ENCODE peak calls at places on chromosomes 2 and 18, in eight cellular contexts. B is left lung, V is AG09309, F is AG04449, J is type B pancreatic cell, H is CD14-positive monocyte, D is B cell, P is GM13976. W is an unnamed sample.

GRCh38 chr2:215830313-215830712 is 183.0 kb downstream of the MREG start:
- DNase-seq in B (no peak), V (no peak), F (no peak), J (no peak), H (no peak), D (no peak), P (no peak), W (no peak)

GRCh38 chr2:162037886-162038285 is 36.1 kb downstream of the DPP4 start:
- DNase-seq in B (no peak), V (no peak), F (no peak), J (no peak), H (no peak), D (no peak), P (no peak), W (no peak)

GRCh38 chr2:191811807-191812602 is 34.9 kb downstream of the CAVIN2 start:
- DNase-seq in B (no peak), V (peak), F (no peak), J (no peak), H (no peak), D (no peak), P (peak), W (peak)

GRCh38 chr18:41732371-41732770 is 222.7 kb upstream of the PIK3C3 start:
- DNase-seq in B (no peak), V (no peak), F (no peak), J (no peak), H (no peak), D (no peak), P (no peak), W (no peak)

GRCh38 chr18:49111191-49111988 is 160.6 kb upstream of the SMAD7 start:
- DNase-seq in B (no peak), V (no peak), F (no peak), J (no peak), H (no peak), D (no peak), P (no peak), W (no peak)

GRCh38 chr18:57422313-57422872 is 12.8 kb upstream of the ONECUT2 start:
- DNase-seq in B (no peak), V (no peak), F (no peak), J (no peak), H (no peak), D (no peak), P (no peak), W (no peak)

GRCh38 chr2:102703748-102704147 is 58.1 kb upstream of the TMEM182 start:
- DNase-seq in B (no peak), V (no peak), F (no peak), J (no peak), H (no peak), D (no peak), P (peak), W (no peak)

GRCh38 chr2:177992992-177993391 is 79.6 kb downstream of the PDE11A start:
- DNase-seq in B (no peak), V (no peak), F (no peak), J (no peak), H (no peak), D (no peak), P (no peak), W (no peak)

GRCh38 chr2:105278654-105279053 is 37.1 kb downstream of the GPR45 start:
- DNase-seq in B (no peak), V (no peak), F (no peak), J (no peak), H (no peak), D (no peak), P (no peak), W (no peak)
- TF ChIP-seq CTCF in B (no peak), V (peak), F (no peak), J (no peak), H (no peak), D (no peak), P (no peak), W (no peak)

GRCh38 chr2:238151628-238152235 is 7.0 kb upstream of the ERFE start:
- DNase-seq in B (no peak), V (no peak), F (no peak), J (no peak), H (no peak), D (no peak), P (no peak), W (no peak)

GRCh38 chr2:238151205-238151604 is 7.6 kb upstream of the ERFE start:
- DNase-seq in B (peak), V (no peak), F (no peak), J (no peak), H (no peak), D (no peak), P (no peak), W (no peak)

GRCh38 chr2:238154570-238154969 is 4.2 kb upstream of the ERFE start:
- DNase-seq in B (peak), V (no peak), F (no peak), J (no peak), H (no peak), D (no peak), P (no peak), W (no peak)

GRCh38 chr2:238155051-238155760 is 3.6 kb upstream of the ERFE start:
- DNase-seq in B (peak), V (no peak), F (peak), J (no peak), H (no peak), D (no peak), P (no peak), W (no peak)

GRCh38 chr2:238152811-238153688 is 5.7 kb upstream of the ERFE start:
- DNase-seq in B (peak), V (no peak), F (no peak), J (no peak), H (no peak), D (no peak), P (no peak), W (no peak)
- TF ChIP-seq CTCF in B (no peak), V (no peak), F (no peak), J (no peak), H (peak), D (no peak), P (peak), W (no peak)

GRCh38 chr18:13532406-13533075 is 193.8 kb downstream of the FAM210A start:
- DNase-seq in B (no peak), V (no peak), F (no peak), J (no peak), H (no peak), D (no peak), P (no peak), W (no peak)

GRCh38 chr18:13528739-13529392 is 197.5 kb downstream of the FAM210A start:
- DNase-seq in B (no peak), V (no peak), F (no peak), J (no peak), H (no peak), D (no peak), P (no peak), W (no peak)

GRCh38 chr18:13531681-13532325 is 194.6 kb downstream of the FAM210A start:
- DNase-seq in B (peak), V (no peak), F (no peak), J (no peak), H (no peak), D (no peak), P (no peak), W (no peak)

GRCh38 chr18:13530215-13530878 is 196.0 kb downstream of the FAM210A start:
- DNase-seq in B (no peak), V (no peak), F (no peak), J (no peak), H (no peak), D (no peak), P (no peak), W (no peak)

GRCh38 chr18:13530879-13531387 is 195.4 kb downstream of the FAM210A start:
- DNase-seq in B (no peak), V (peak), F (peak), J (no peak), H (no peak), D (no peak), P (peak), W (no peak)
- TF ChIP-seq CTCF in B (peak), V (peak), F (peak), J (peak), H (peak), D (no peak), P (peak), W (no peak)

GRCh38 chr2:174984561-174984960 is 20.6 kb downstream of the CHN1 start:
- DNase-seq in B (no peak), V (no peak), F (no peak), J (no peak), H (no peak), D (no peak), P (no peak), W (no peak)

GRCh38 chr2:174981336-174981735 is 23.8 kb downstream of the CHN1 start:
- DNase-seq in B (no peak), V (peak), F (no peak), J (no peak), H (no peak), D (no peak), P (no peak), W (no peak)

GRCh38 chr2:174979996-174980395 is 25.2 kb downstream of the CHN1 start:
- DNase-seq in B (no peak), V (no peak), F (no peak), J (no peak), H (no peak), D (no peak), P (no peak), W (no peak)

GRCh38 chr2:174985624-174986023 is 19.6 kb downstream of the CHN1 start:
- DNase-seq in B (no peak), V (peak), F (no peak), J (no peak), H (no peak), D (no peak), P (no peak), W (no peak)
- TF ChIP-seq CTCF in B (peak), V (peak), F (peak), J (peak), H (no peak), D (no peak), P (no peak), W (no peak)

GRCh38 chr2:38181802-38182517 is 106.0 kb upstream of the CYP1B1 start:
- DNase-seq in B (no peak), V (no peak), F (no peak), J (no peak), H (no peak), D (no peak), P (no peak), W (no peak)
- TF ChIP-seq CTCF in B (no peak), V (no peak), F (no peak), J (no peak), H (no peak), D (no peak), P (no peak), W (no peak)